ENCODE peak calls at places on chromosomes 1 and 21, in four cellular contexts. One of them, this sample, is unnamed.

GRCh38 chr1:31529999-31530705 is 46.2 kb upstream of the TINAGL1 start:
- DNase-seq in heart left ventricle: no peak
- DNase-seq in pancreas: no peak
- DNase-seq in heart right ventricle: no peak
- DNase-seq in this sample: no peak

GRCh38 chr1:173451981-173452380 is 25.2 kb upstream of the PRDX6 start:
- DNase-seq in heart right ventricle: no peak
- DNase-seq in pancreas: peak; percentile 89
- DNase-seq in heart left ventricle: peak; percentile 31
- DNase-seq in this sample: no peak

GRCh38 chr1:27372808-27373690 is 1.6 kb downstream of the FCN3 start:
- DNase-seq in pancreas: no peak
- DNase-seq in heart right ventricle: no peak
- DNase-seq in heart left ventricle: no peak
- DNase-seq in this sample: no peak

GRCh38 chr21:28607545-28607944 is 385.1 kb downstream of the LTN1 start:
- DNase-seq in pancreas: no peak
- DNase-seq in heart right ventricle: no peak
- DNase-seq in heart left ventricle: no peak
- DNase-seq in this sample: no peak

GRCh38 chr1:19577001-19577400 is 67.1 kb upstream of the NBL1 start:
- DNase-seq in pancreas: no peak
- DNase-seq in heart right ventricle: no peak
- DNase-seq in heart left ventricle: no peak
- DNase-seq in this sample: no peak

GRCh38 chr1:103254691-103255090 is 146.4 kb upstream of the COL11A1 start:
- DNase-seq in heart left ventricle: no peak
- DNase-seq in heart right ventricle: no peak
- DNase-seq in pancreas: no peak
- DNase-seq in this sample: no peak

GRCh38 chr1:180270767-180271639 is 40.9 kb downstream of the LHX4 start:
- DNase-seq in heart right ventricle: no peak
- DNase-seq in pancreas: no peak
- DNase-seq in heart left ventricle: peak; percentile 42
- DNase-seq in this sample: no peak

GRCh38 chr1:157352216-157352615 is 200.1 kb downstream of the FCRL5 start:
- DNase-seq in heart left ventricle: no peak
- DNase-seq in pancreas: no peak
- DNase-seq in heart right ventricle: no peak
- DNase-seq in this sample: no peak

GRCh38 chr1:17922833-17923232 is 167.7 kb downstream of the ACTL8 start:
- DNase-seq in pancreas: no peak
- DNase-seq in heart left ventricle: peak; percentile 36
- DNase-seq in heart right ventricle: no peak
- DNase-seq in this sample: peak; percentile 17

GRCh38 chr1:59020151-59020997 is 236.5 kb upstream of the JUN start:
- DNase-seq in heart right ventricle: peak; percentile 24
- DNase-seq in heart left ventricle: peak; percentile 62
- DNase-seq in pancreas: peak; percentile 63
- DNase-seq in this sample: peak; percentile 76

GRCh38 chr1:16081636-16082035 is 8.2 kb upstream of the FAM131C start:
- DNase-seq in pancreas: no peak
- DNase-seq in heart left ventricle: no peak
- DNase-seq in heart right ventricle: no peak
- DNase-seq in this sample: no peak

GRCh38 chr1:16080422-16081150 is 7.1 kb upstream of the FAM131C start:
- DNase-seq in heart left ventricle: no peak
- DNase-seq in pancreas: no peak
- DNase-seq in heart right ventricle: no peak
- DNase-seq in this sample: no peak

GRCh38 chr1:16076871-16077250 is 3.4 kb upstream of the FAM131C start:
- DNase-seq in pancreas: no peak
- DNase-seq in heart right ventricle: peak; percentile 42
- DNase-seq in heart left ventricle: no peak
- DNase-seq in this sample: no peak

GRCh38 chr1:16077430-16078245 is 4.2 kb upstream of the FAM131C start:
- DNase-seq in heart left ventricle: no peak
- DNase-seq in heart right ventricle: no peak
- DNase-seq in pancreas: no peak
- DNase-seq in this sample: no peak

DNA sequence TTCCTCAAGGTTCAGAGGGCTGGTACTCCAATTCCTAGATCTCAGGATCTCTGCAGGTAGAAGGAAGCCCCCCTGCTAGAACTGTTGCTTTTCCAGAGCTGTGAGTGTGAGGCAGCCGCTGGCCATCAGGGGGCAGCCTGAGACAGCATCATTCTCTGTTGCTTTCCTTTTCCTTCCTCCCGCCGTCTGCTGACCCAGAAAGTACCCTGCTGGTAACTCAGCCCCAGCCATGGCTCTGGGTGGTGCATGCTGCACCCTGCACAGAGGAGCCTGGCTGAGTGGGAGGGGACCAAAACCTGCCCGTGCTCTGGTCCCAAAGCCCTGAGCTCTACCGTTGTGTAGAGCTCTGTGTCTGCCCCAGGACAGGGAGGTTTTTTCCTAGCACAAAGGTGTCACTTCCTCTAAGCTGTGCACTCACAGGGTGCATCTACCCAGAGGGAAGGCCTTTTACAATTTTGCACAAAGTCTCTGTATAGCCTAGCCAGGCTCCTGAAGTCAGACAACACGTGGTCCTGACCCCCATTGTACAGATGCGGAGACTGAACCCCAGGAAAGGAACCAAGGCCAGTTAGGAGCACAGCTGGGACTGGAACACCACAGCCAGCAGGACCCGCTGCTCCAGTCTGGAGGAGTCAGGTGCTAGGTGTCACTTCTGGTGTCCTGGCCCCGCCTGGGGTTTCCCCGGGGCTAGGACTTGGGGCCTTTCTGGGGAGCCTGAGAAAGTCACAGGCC is 5.6 kb upstream of the FAM131C start:
- DNase-seq in pancreas: peak; percentile 73
- DNase-seq in heart left ventricle: peak; percentile 69
- DNase-seq in heart right ventricle: peak; percentile 79
- DNase-seq in this sample: peak; percentile 82
- TF ChIP-seq CTCF in pancreas: peak; percentile 83
- TF ChIP-seq CTCF in heart left ventricle: peak; percentile 78
- TF ChIP-seq CTCF in heart right ventricle: peak; percentile 86
- TF ChIP-seq CTCF in this sample: peak; percentile 98

GRCh38 chr1:220484135-220484534 is 43.8 kb upstream of the MARK1 start:
- DNase-seq in heart right ventricle: no peak
- DNase-seq in pancreas: no peak
- DNase-seq in heart left ventricle: no peak
- DNase-seq in this sample: no peak
- H3K27ac ChIP-seq in heart right ventricle: peak overlapping the region; percentile 62
- H3K27ac ChIP-seq in pancreas: no peak overlapping the region
- H3K27ac ChIP-seq in heart left ventricle: peak overlapping the region; percentile 31
- H3K27ac ChIP-seq in this sample: no peak overlapping the region

GRCh38 chr1:247077234-247077633 is 1.4 kb downstream of the ZNF670 start:
- DNase-seq in pancreas: no peak
- DNase-seq in heart right ventricle: no peak
- DNase-seq in heart left ventricle: no peak
- DNase-seq in this sample: no peak
- TF ChIP-seq CTCF in pancreas: no peak
- TF ChIP-seq CTCF in heart right ventricle: no peak
- TF ChIP-seq CTCF in heart left ventricle: no peak
- TF ChIP-seq CTCF in this sample: peak; percentile 39

GRCh38 chr1:156099282-156099681 is 15.2 kb upstream of the LMNA start:
- DNase-seq in heart right ventricle: no peak
- DNase-seq in heart left ventricle: no peak
- DNase-seq in pancreas: no peak
- DNase-seq in this sample: no peak

GRCh38 chr1:156095906-156096508 is 13.7 kb upstream of the MEX3A start:
- DNase-seq in heart right ventricle: no peak
- DNase-seq in heart left ventricle: no peak
- DNase-seq in pancreas: no peak
- DNase-seq in this sample: no peak

GRCh38 chr1:156098782-156099181 is 15.7 kb upstream of the LMNA start:
- DNase-seq in pancreas: no peak
- DNase-seq in heart left ventricle: no peak
- DNase-seq in heart right ventricle: no peak
- DNase-seq in this sample: no peak

GRCh38 chr1:156096640-156097391 is 14.6 kb upstream of the MEX3A start:
- DNase-seq in heart right ventricle: peak; percentile 93
- DNase-seq in heart left ventricle: peak; percentile 91
- DNase-seq in pancreas: peak; percentile 83
- DNase-seq in this sample: peak; percentile 79

DNA sequence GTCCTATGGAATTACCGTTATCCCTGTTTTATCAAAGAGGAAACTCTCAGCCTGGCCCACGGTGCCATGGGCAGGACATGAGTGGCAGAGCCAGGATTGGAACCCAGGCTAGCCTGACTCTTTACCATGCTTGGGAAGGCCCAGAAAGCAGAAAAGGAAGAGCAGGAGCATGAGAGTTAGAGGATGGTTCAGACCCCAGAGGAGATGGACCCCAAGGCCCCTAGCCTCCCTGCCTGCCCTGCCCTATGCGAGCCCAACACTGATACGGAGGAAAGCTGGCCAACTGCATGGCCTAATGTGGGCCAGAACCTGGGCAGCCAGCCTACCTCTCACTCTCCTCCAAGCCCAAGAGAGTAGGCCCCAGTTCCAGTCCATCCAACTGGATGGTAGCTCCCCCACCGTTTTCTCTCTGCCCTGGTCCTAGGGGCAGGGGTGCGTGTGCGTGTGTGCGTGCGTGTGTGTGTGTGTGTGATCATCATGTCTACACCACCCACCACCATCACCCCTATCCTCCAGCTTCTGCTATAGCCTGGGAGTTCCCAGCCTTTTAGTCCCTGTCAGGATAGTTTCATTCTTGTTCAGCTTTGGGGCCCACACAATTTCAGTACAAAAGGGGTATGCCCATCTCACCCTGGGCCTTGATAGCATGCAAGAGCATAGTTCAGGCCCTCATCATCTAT is 15.4 kb upstream of the MEX3A start:
- DNase-seq in pancreas: no peak
- DNase-seq in heart right ventricle: no peak
- DNase-seq in heart left ventricle: no peak
- DNase-seq in this sample: no peak
- H3K27ac ChIP-seq in pancreas: no peak overlapping the region
- H3K27ac ChIP-seq in heart right ventricle: peak overlapping the region; percentile 93
- H3K27ac ChIP-seq in heart left ventricle: no peak overlapping the region
- H3K27ac ChIP-seq in this sample: no peak overlapping the region

DNA sequence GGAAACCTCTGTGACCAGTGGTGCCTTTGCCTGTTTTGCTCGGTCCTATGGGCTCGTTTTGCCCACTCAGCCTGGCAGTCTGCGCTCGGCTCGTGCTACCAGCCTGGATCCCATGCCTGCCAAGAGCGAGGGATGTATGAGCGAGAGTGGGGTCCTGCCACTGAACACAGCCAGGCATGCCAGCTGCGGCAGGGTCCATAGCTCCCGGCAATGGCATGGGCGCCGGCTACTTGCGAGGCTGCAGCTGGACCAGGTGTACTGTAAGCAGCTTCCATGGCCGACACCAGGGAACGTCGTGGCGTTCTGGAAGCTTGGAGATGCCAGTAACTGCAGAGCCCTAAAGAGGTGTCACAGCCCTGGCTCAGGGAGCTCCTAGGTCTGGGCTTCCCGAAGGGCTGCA is 22.4 kb upstream of the TGFB2 start:
- DNase-seq in heart right ventricle: no peak
- DNase-seq in pancreas: no peak
- DNase-seq in heart left ventricle: no peak
- DNase-seq in this sample: no peak
- TF ChIP-seq CTCF in heart right ventricle: no peak
- TF ChIP-seq CTCF in pancreas: no peak
- TF ChIP-seq CTCF in heart left ventricle: no peak
- TF ChIP-seq CTCF in this sample: no peak

GRCh38 chr1:1910033-1910465 is 5.0 kb upstream of the CALML6 start:
- DNase-seq in pancreas: no peak
- DNase-seq in heart left ventricle: no peak
- DNase-seq in heart right ventricle: no peak
- DNase-seq in this sample: no peak

GRCh38 chr1:1910651-1911389 is 4.2 kb upstream of the CALML6 start:
- DNase-seq in pancreas: peak; percentile 46
- DNase-seq in heart right ventricle: no peak
- DNase-seq in heart left ventricle: peak; percentile 35
- DNase-seq in this sample: no peak

GRCh38 chr1:1907098-1907736 is 7.8 kb upstream of the CALML6 start:
- DNase-seq in heart right ventricle: peak; percentile 34
- DNase-seq in pancreas: peak; percentile 41
- DNase-seq in heart left ventricle: peak; percentile 33
- DNase-seq in this sample: peak; percentile 31

GRCh38 chr1:1906185-1907097 is 8.6 kb upstream of the CALML6 start:
- DNase-seq in heart right ventricle: peak; percentile 87
- DNase-seq in heart left ventricle: peak; percentile 92
- DNase-seq in pancreas: peak; percentile 81
- DNase-seq in this sample: no peak

GRCh38 chr1:1908506-1908791 is 6.6 kb upstream of the CALML6 start:
- DNase-seq in heart left ventricle: no peak
- DNase-seq in heart right ventricle: no peak
- DNase-seq in pancreas: peak; percentile 54
- DNase-seq in this sample: no peak
- H3K27ac ChIP-seq in heart left ventricle: peak overlapping the region; percentile 57
- H3K27ac ChIP-seq in heart right ventricle: peak overlapping the region; percentile 92
- H3K27ac ChIP-seq in pancreas: peak overlapping the region; percentile 63
- H3K27ac ChIP-seq in this sample: peak overlapping the region; percentile 74

DNA sequence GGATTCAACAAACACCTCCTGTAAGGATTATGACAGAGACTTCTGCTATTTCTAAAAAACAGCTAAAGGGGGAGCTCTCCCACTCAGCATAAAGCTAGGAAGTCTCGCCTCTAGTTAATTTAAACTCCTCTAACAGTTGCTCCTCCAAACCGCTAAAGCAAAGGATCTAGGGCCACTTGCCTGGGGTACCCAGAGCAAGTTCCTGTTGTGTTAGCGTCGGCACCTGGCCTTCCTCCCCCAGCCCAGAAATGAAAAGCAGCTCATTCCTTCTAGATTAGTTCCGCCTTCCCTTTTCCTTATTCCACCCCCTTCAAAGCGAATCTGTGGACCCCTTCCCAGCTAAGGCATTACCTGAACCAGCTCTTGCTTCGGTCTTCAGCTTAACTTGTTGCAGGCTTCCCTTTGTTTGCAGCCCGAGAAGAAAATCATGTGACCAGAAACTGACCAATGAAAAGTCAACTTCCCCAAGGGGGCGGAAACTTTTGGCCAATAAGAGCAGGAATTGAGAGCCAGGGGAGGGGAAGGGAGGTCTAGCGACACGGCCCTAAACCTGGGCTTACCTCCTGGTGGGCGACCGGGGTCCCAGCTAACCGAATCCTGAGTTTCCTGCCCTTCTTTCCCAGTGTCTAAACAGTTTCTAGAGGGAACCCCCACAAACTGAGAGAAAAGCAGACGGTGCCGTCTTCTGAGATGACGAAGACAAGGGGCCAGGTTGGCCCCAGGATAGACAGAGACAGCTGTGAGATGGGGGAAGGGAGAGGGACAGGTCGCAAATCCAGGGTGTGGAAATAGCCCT is at the start of gene PBXIP1:
- DNase-seq in heart right ventricle: no peak
- DNase-seq in heart left ventricle: peak; percentile 79
- DNase-seq in pancreas: peak; percentile 84
- DNase-seq in this sample: peak; percentile 92
- TF ChIP-seq CTCF in heart right ventricle: no peak
- TF ChIP-seq CTCF in heart left ventricle: no peak
- TF ChIP-seq CTCF in pancreas: no peak
- TF ChIP-seq CTCF in this sample: peak; percentile 53

This sample was measured in DND-41.